ENCODE peak calls at places on chromosomes 6 and 20, in seven cellular contexts. B is CD4-positive, CD25-positive, alpha-beta regulatory T cell; U is NCI-H1436; Y is ELR; O is activated CD8-positive, alpha-beta memory T cell treated with anti-CD3 and anti-CD28 coated beads for 1 hour; E is activated CD4-positive, alpha-beta T cell treated with anti-CD3 and anti-CD28 coated beads for 48 hours; X is effector memory CD4-positive, alpha-beta T cell. K is an unnamed sample.

GRCh38 chr20:49909499-49910339 is 5.6 kb downstream of the SPATA2 start:
- DNase-seq in B (no peak), U (no peak), Y (no peak), O (no peak), E (no peak), X (no peak), K (no peak)

GRCh38 chr6:64411226-64411625 is 775.6 kb downstream of the PHF3 start:
- DNase-seq in B (no peak), U (no peak), Y (no peak), O (no peak), E (no peak), X (no peak), K (no peak)

GRCh38 chr6:169587992-169588391 is 113.8 kb downstream of the WDR27 start:
- DNase-seq in B (no peak), U (no peak), Y (no peak), O (no peak), E (no peak), X (no peak), K (no peak)

GRCh38 chr6:30814137-30815084 is 69.9 kb upstream of the DDR1 start:
- DNase-seq in B (no peak), U (no peak), Y (peak), O (no peak), E (peak), X (peak), K (no peak)

GRCh38 chr6:82178084-82178758 is 69.3 kb downstream of the IBTK start:
- DNase-seq in B (no peak), U (peak), Y (peak), O (no peak), E (no peak), X (no peak), K (no peak)

GRCh38 chr6:158666637-158667359 is 16.9 kb downstream of the SYTL3 start:
- DNase-seq in B (no peak), U (no peak), Y (no peak), O (no peak), E (no peak), X (no peak), K (no peak)

GRCh38 chr6:105510746-105511145 is 107.9 kb upstream of the PREP start:
- DNase-seq in B (no peak), U (no peak), Y (peak), O (no peak), E (no peak), X (no peak), K (no peak)

GRCh38 chr6:121759370-121759769 is 323.9 kb downstream of the GJA1 start:
- DNase-seq in B (no peak), U (no peak), Y (no peak), O (no peak), E (no peak), X (no peak), K (no peak)

GRCh38 chr6:2275207-2275891 is 29.9 kb upstream of the GMDS start:
- DNase-seq in B (no peak), U (no peak), Y (peak), O (no peak), E (no peak), X (no peak), K (no peak)

GRCh38 chr6:25232478-25232877 is 46.7 kb upstream of the CARMIL1 start:
- DNase-seq in B (no peak), U (no peak), Y (peak), O (no peak), E (no peak), X (no peak), K (no peak)

GRCh38 chr20:46963758-46964181 is 69.1 kb downstream of the EYA2 start:
- DNase-seq in B (no peak), U (no peak), Y (no peak), O (no peak), E (no peak), X (no peak), K (peak)

GRCh38 chr6:136647363-136647763 is 97.1 kb upstream of the MAP7 start:
- DNase-seq in B (peak), U (no peak), Y (peak), O (peak), E (peak), X (peak), K (no peak)

GRCh38 chr6:74447013-74447412 is 751.0 kb downstream of the CD109 start:
- DNase-seq in B (no peak), U (no peak), Y (peak), O (no peak), E (no peak), X (no peak), K (no peak)

GRCh38 chr6:81476881-81477280 is 275.6 kb downstream of the TENT5A start:
- DNase-seq in B (no peak), U (no peak), Y (no peak), O (no peak), E (no peak), X (no peak), K (no peak)

GRCh38 chr6:70527071-70527737 is 39.5 kb upstream of the SDHAF4 start:
- DNase-seq in B (no peak), U (no peak), Y (peak), O (no peak), E (no peak), X (no peak), K (no peak)

GRCh38 chr6:93468291-93468690 is 48.9 kb upstream of the EPHA7 start:
- DNase-seq in B (no peak), U (no peak), Y (no peak), O (no peak), E (no peak), X (no peak), K (no peak)

GRCh38 chr6:121055572-121056163 is 278.6 kb downstream of the TBC1D32 start:
- DNase-seq in B (peak), U (peak), Y (peak), O (no peak), E (no peak), X (no peak), K (peak)

GRCh38 chr6:30613251-30614043 is 3.6 kb downstream of the PPP1R10 start:
- DNase-seq in B (no peak), U (no peak), Y (peak), O (no peak), E (no peak), X (no peak), K (no peak)

GRCh38 chr6:40352527-40353170 is 234.5 kb downstream of the LRFN2 start:
- DNase-seq in B (no peak), U (no peak), Y (peak), O (no peak), E (no peak), X (no peak), K (no peak)

GRCh38 chr20:21702553-21703467 is 2.7 kb upstream of the PAX1 start:
- DNase-seq in B (no peak), U (peak), Y (no peak), O (no peak), E (peak), X (no peak), K (no peak)

GRCh38 chr20:57657537-57658446 is 37.6 kb upstream of the ZBP1 start:
- DNase-seq in B (peak), U (no peak), Y (no peak), O (peak), E (peak), X (peak), K (peak)

GRCh38 chr6:87762116-87762515 is 60.1 kb upstream of the AKIRIN2 start:
- DNase-seq in B (no peak), U (no peak), Y (no peak), O (no peak), E (no peak), X (no peak), K (no peak)

GRCh38 chr6:24522090-24522820 is 27.5 kb downstream of the ALDH5A1 start:
- DNase-seq in B (no peak), U (peak), Y (no peak), O (no peak), E (no peak), X (no peak), K (peak)

GRCh38 chr6:138815797-138816528 is 20.1 kb downstream of the ECT2L start:
- DNase-seq in B (peak), U (peak), Y (peak), O (no peak), E (no peak), X (no peak), K (peak)

GRCh38 chr6:112909781-112910180 is 562.7 kb downstream of the RFPL4B start:
- DNase-seq in B (no peak), U (no peak), Y (peak), O (no peak), E (no peak), X (no peak), K (no peak)

GRCh38 chr20:11270566-11270965 is 596.8 kb upstream of the JAG1 start:
- DNase-seq in B (no peak), U (no peak), Y (no peak), O (no peak), E (no peak), X (no peak), K (no peak)

GRCh38 chr6:71510057-71510713 is 221.6 kb downstream of the OGFRL1 start:
- DNase-seq in B (no peak), U (no peak), Y (peak), O (no peak), E (no peak), X (no peak), K (peak)

GRCh38 chr20:51347871-51348270 is 194.6 kb downstream of the NFATC2 start:
- DNase-seq in B (no peak), U (no peak), Y (no peak), O (no peak), E (no peak), X (no peak), K (no peak)

GRCh38 chr6:170152989-170153388 is 137.9 kb downstream of the DLL1 start:
- DNase-seq in B (no peak), U (peak), Y (no peak), O (no peak), E (peak), X (no peak), K (no peak)

GRCh38 chr20:1894471-1894950 is 696 bp upstream of the SIRPA start:
- DNase-seq in B (no peak), U (peak), Y (no peak), O (no peak), E (peak), X (no peak), K (no peak)

GRCh38 chr6:24274441-24275083 is 83.3 kb downstream of the DCDC2 start:
- DNase-seq in B (no peak), U (no peak), Y (peak), O (no peak), E (no peak), X (no peak), K (peak)

GRCh38 chr6:158259136-158259535 is 53.1 kb upstream of the TULP4 start:
- DNase-seq in B (no peak), U (no peak), Y (peak), O (no peak), E (no peak), X (no peak), K (no peak)

GRCh38 chr20:33229843-33230242 is 6.0 kb upstream of the BPIFA1 start:
- DNase-seq in B (no peak), U (no peak), Y (no peak), O (no peak), E (peak), X (no peak), K (no peak)

GRCh38 chr20:57656821-57657536 is 36.8 kb upstream of the ZBP1 start:
- DNase-seq in B (no peak), U (no peak), Y (no peak), O (no peak), E (no peak), X (no peak), K (no peak)

GRCh38 chr6:22883061-22883717 is 313.8 kb downstream of the HDGFL1 start:
- DNase-seq in B (no peak), U (no peak), Y (no peak), O (no peak), E (no peak), X (no peak), K (no peak)

GRCh38 chr20:17624070-17624469 is 54.2 kb downstream of the DSTN start:
- DNase-seq in B (no peak), U (no peak), Y (no peak), O (no peak), E (no peak), X (no peak), K (no peak)

GRCh38 chr6:26223677-26224546 is 136.7 kb downstream of the HFE start:
- DNase-seq in B (peak), U (peak), Y (peak), O (no peak), E (peak), X (peak), K (no peak)

GRCh38 chr6:16925461-16925860 is 164.2 kb upstream of the ATXN1 start:
- DNase-seq in B (no peak), U (no peak), Y (peak), O (no peak), E (no peak), X (no peak), K (no peak)

GRCh38 chr6:33989016-33989854 is 156.7 kb downstream of the GRM4 start:
- DNase-seq in B (no peak), U (no peak), Y (no peak), O (no peak), E (no peak), X (no peak), K (no peak)

K was measured in OCI-LY7.